ENCODE peak calls at places on chromosomes 7 and 10, in seven cellular contexts. U is endothelial cell of umbilical vein, F is coronary artery, Q is fibroblast of lung, M is stomach, L is ovary, Z is Panc1. B is an unnamed sample.

GRCh38 chr10:133090654-133091053 is 2.9 kb downstream of the ADGRA1 start:
- DNase-seq in Z (no peak), M (no peak), L (no peak), Q (no peak), U (no peak), F (no peak), B (no peak)

GRCh38 chr7:82629583-82629982 is 186.0 kb upstream of the CACNA2D1 start:
- DNase-seq in M (no peak), F (no peak), Q (peak), Z (no peak), L (no peak), U (no peak), B (no peak)

GRCh38 chr10:117353700-117354099 is 21.5 kb downstream of the PDZD8 start:
- DNase-seq in F (no peak), L (no peak), M (no peak), U (no peak), Z (no peak), Q (no peak), B (no peak)

GRCh38 chr7:47435889-47436312 is 146.0 kb downstream of the TNS3 start:
- DNase-seq in M (peak), Q (peak), F (no peak), Z (peak), U (peak), L (peak), B (peak)

GRCh38 chr10:34346516-34347150 is 468.5 kb downstream of the PARD3 start:
- DNase-seq in M (no peak), Q (peak), U (no peak), F (no peak), Z (no peak), L (no peak), B (no peak)

GRCh38 chr10:81915517-81915916 is 40.5 kb downstream of the NRG3 start:
- DNase-seq in F (no peak), Q (no peak), L (no peak), U (no peak), M (no peak), Z (no peak), B (no peak)

GRCh38 chr10:119007211-119007574 is 22.3 kb upstream of the NANOS1 start:
- DNase-seq in M (no peak), Z (no peak), U (no peak), L (no peak), F (no peak), Q (no peak), B (no peak)

GRCh38 chr7:100013328-100013676 is 2.1 kb upstream of the ZKSCAN1 start:
- DNase-seq in U (no peak), F (no peak), M (no peak), Q (no peak), L (no peak), Z (no peak), B (no peak)

GRCh38 chr10:103850572-103850895 is 4.8 kb downstream of the SH3PXD2A start:
- DNase-seq in M (no peak), U (no peak), F (peak), Z (no peak), L (no peak), Q (no peak), B (no peak)

GRCh38 chr7:2465928-2466327 is 10.3 kb downstream of the GRIFIN start:
- DNase-seq in Z (no peak), F (peak), M (no peak), U (no peak), L (no peak), Q (no peak), B (no peak)

GRCh38 chr10:58177362-58177947 is 90.2 kb downstream of the IPMK start:
- DNase-seq in Q (peak), L (no peak), M (no peak), F (no peak), Z (no peak), U (peak), B (no peak)

GRCh38 chr10:92544296-92544695 is 29.6 kb downstream of the IDE start:
- DNase-seq in Q (peak), L (no peak), F (no peak), M (no peak), U (peak), Z (no peak), B (no peak)

GRCh38 chr10:119489572-119490326 is 52.8 kb downstream of the RGS10 start:
- DNase-seq in F (no peak), M (peak), Q (peak), L (peak), Z (peak), U (peak), B (peak)

GRCh38 chr7:98165827-98166667 is 45.2 kb upstream of the BHLHA15 start:
- DNase-seq in Z (no peak), F (no peak), M (peak), Q (peak), L (peak), U (peak), B (peak)

GRCh38 chr10:62095341-62096071 is 173.1 kb downstream of the RTKN2 start:
- DNase-seq in U (peak), Q (peak), L (no peak), M (no peak), Z (no peak), F (no peak), B (no peak)

GRCh38 chr7:18496336-18496700 is 769 bp downstream of the HDAC9 start:
- DNase-seq in U (no peak), Z (no peak), Q (no peak), L (no peak), M (no peak), F (no peak), B (no peak)

GRCh38 chr10:71621263-71621751 is 98.3 kb downstream of the C10orf105 start:
- DNase-seq in L (peak), U (no peak), M (no peak), Q (no peak), F (no peak), Z (no peak), B (no peak)

GRCh38 chr7:72152171-72153131 is 259.7 kb downstream of the CALN1 start:
- DNase-seq in U (no peak), Z (no peak), L (no peak), M (peak), F (no peak), Q (no peak), B (no peak)

GRCh38 chr10:24465899-24466615 is 257.1 kb downstream of the KIAA1217 start:
- DNase-seq in Q (peak), L (no peak), Z (peak), M (peak), F (no peak), U (no peak), B (no peak)

GRCh38 chr7:95546647-95547046 is 49.7 kb downstream of the PDK4 start:
- DNase-seq in L (no peak), U (no peak), Z (no peak), Q (no peak), M (peak), F (no peak), B (no peak)

GRCh38 chr7:90999989-91000979 is 263.9 kb upstream of the FZD1 start:
- DNase-seq in L (no peak), U (peak), Q (peak), M (no peak), Z (no peak), F (no peak), B (no peak)

GRCh38 chr7:23261843-23262452 is 15.4 kb downstream of the GPNMB start:
- DNase-seq in Z (peak), U (peak), F (no peak), L (peak), Q (peak), M (peak), B (peak)

GRCh38 chr10:79984851-79985250 is 35.9 kb upstream of the SFTPD start:
- DNase-seq in L (no peak), Q (peak), Z (no peak), F (no peak), M (no peak), U (no peak), B (no peak)

GRCh38 chr7:9874182-9874581 is 1099.5 kb upstream of the PHF14 start:
- DNase-seq in U (no peak), M (no peak), F (no peak), Q (no peak), L (no peak), Z (no peak), B (no peak)

GRCh38 chr7:100812729-100813128 is 14.6 kb downstream of the EPHB4 start:
- DNase-seq in U (no peak), M (no peak), F (no peak), Z (no peak), L (no peak), Q (no peak), B (no peak)

GRCh38 chr7:153808117-153808516 is 244.1 kb upstream of the DPP6 start:
- DNase-seq in Q (no peak), Z (no peak), M (no peak), L (no peak), F (no peak), U (no peak), B (no peak)

GRCh38 chr10:921471-922414 is 9.8 kb downstream of the LARP4B start:
- DNase-seq in M (no peak), Z (no peak), L (no peak), F (no peak), U (no peak), Q (peak), B (no peak)

GRCh38 chr10:49634053-49634660 is 20.3 kb downstream of the CHAT start:
- DNase-seq in Z (no peak), M (no peak), Q (no peak), F (no peak), L (no peak), U (no peak), B (no peak)

GRCh38 chr10:125206618-125207017 is 46.3 kb upstream of the CTBP2 start:
- DNase-seq in F (no peak), Q (no peak), U (no peak), Z (no peak), L (no peak), M (no peak), B (no peak)

GRCh38 chr10:14740684-14741247 is 33.9 kb downstream of the FAM107B start:
- DNase-seq in Z (no peak), M (no peak), U (peak), L (no peak), Q (peak), F (no peak), B (no peak)

GRCh38 chr10:70378122-70378521 is 4.3 kb downstream of the LRRC20 start:
- DNase-seq in M (no peak), Z (peak), F (no peak), L (no peak), Q (peak), U (peak), B (no peak)

DNA sequence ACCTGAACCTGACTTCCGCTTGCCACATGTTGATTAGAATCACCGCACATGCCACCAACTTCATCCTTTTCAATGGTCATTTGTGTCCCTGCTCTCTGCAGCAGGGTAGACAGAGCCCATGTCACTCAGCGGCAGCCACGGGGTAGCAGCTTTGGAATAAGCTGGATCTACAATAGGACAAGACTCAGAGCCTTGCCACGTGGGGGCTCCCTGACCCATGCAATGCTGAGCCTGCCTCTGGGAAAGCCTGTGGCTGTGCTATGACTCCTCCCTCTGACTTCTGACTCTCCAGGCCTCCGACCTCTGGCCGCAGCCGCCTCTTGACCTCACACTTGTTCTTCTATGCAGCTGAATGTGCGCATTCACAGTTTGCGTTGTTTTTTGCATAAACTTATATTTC is 197.8 kb upstream of the MKI67 start:
- DNase-seq in M (no peak), F (no peak), Q (no peak), U (no peak), L (no peak), Z (no peak), B (peak)
- TF ChIP-seq CTCF in M (no peak), F (no peak), Q (no peak), U (no peak), L (no peak), Z (peak), B (peak)

GRCh38 chr10:37991655-37992054 is 15.2 kb upstream of the ZNF25 start:
- DNase-seq in Q (no peak), U (no peak), M (no peak), Z (no peak), F (no peak), L (no peak), B (no peak)

DNA sequence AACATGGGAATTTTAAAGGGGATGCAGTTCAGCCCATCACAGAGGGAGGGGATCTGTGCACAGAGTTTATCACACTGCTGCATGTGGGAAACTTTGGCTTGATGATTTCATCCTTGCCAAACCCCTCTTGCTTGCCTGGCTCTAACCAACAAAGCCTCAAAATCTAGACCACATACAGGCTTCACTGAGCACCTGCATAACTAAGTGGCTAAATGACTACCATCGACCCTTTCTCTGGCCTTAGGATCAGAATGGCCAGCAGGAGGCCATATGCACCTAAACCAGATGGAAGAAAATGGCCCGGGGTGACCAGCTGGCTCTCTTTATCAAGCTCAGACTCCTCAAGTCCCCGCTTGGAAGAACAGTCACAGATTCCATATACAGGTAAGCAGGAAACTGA is 15.6 kb upstream of the ZNF25 start:
- DNase-seq in L (no peak), Q (no peak), U (no peak), M (no peak), Z (no peak), F (no peak), B (no peak)
- TF ChIP-seq CTCF in L (no peak), Q (no peak), U (no peak), M (no peak), Z (no peak), F (no peak), B (no peak)

DNA sequence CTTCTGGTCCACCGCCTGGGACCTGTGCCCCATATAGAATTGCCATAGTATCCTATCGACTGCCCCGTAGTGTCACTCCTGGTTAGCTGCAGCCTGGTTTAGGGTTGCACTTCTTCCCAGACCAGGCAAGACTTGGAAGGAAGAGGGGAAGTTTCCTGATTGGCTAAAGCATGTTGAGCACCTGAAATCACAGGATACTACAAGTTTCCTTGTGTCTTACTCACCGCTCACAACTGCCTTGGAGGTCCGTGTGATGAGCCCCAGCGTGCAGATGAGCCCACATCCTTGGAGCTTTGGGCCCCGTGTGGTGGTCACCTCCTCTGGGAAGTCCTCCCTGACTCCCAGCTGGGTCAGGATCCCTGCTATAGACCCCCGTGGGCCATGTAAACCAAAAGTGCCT is 73.9 kb upstream of the GTF2I start:
- DNase-seq in U (no peak), F (no peak), L (no peak), Q (no peak), Z (no peak), M (no peak), B (no peak)
- TF ChIP-seq CTCF in U (no peak), F (no peak), L (no peak), Q (no peak), Z (no peak), M (no peak), B (no peak)

GRCh38 chr10:30749368-30749767 is 119.8 kb upstream of the LYZL2 start:
- DNase-seq in Z (no peak), Q (no peak), F (no peak), U (no peak), M (no peak), L (no peak), B (no peak)

GRCh38 chr10:30748152-30748845 is 118.7 kb upstream of the LYZL2 start:
- DNase-seq in Q (no peak), U (no peak), Z (no peak), F (no peak), L (no peak), M (no peak), B (no peak)

GRCh38 chr10:30750971-30751677 is 121.6 kb upstream of the LYZL2 start:
- DNase-seq in L (no peak), U (peak), Q (no peak), Z (no peak), F (no peak), M (no peak), B (no peak)

GRCh38 chr10:30745953-30746352 is 116.4 kb upstream of the LYZL2 start:
- DNase-seq in F (no peak), Z (no peak), M (no peak), Q (no peak), U (no peak), L (no peak), B (no peak)

DNA sequence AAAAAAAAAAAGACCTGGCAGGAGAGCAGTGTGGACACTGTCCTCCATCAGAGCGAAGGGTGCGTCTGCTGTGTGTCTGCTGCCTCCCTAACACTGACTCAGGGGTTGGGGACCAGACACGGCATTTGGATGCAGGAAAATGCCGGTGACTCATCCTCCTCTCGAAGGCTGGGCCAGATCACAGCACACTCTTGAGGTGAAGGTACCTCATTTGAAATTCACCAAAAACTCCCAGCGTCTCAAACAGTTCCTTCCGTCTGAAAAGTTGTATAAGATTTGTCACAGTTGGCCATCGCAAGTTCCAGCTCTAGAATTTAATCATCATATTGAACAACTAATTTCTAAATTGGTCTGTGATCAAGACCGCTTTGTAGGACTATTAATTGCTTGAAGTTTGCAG is 118.1 kb upstream of the LYZL2 start:
- DNase-seq in L (no peak), U (no peak), Q (peak), F (no peak), M (no peak), Z (no peak), B (no peak)
- TF ChIP-seq CTCF in L (no peak), U (no peak), Q (no peak), F (no peak), M (no peak), Z (no peak), B (no peak)

DNA sequence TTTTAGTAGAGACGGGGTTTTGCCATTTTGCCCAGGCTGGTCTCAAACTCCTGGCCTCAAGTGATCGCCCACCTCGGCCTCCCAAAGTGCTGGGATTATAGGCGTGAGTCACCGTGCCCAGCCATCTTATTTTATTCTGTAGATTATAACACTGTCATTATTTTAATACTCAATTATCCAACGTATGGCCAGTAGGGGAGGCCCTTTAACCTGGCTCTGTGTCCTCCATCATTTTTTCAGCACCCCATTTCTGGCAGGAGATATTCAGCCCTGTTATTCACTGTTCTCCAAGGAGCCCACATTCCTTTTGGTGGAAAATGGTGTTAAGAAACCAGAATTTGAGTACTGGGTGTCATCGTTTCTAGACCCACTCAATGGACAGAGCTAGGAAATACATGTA is 31.5 kb downstream of the PDSS1 start:
- DNase-seq in Q (no peak), U (no peak), F (no peak), M (no peak), Z (no peak), L (no peak), B (no peak)
- TF ChIP-seq CTCF in Q (no peak), U (no peak), F (no peak), M (no peak), Z (no peak), L (no peak), B (no peak)

B was measured in heart right ventricle.